ENCODE peak calls at places on chromosome 15, in four cellular contexts. O, X, A and H are unnamed samples.

GRCh38 chr15:44554934-44555723 is 18.2 kb downstream of the EIF3J start:
- DNase-seq in O (no peak), X (no peak), A (peak), H (no peak)

GRCh38 chr15:41490355-41490754 is 3.3 kb upstream of the ITPKA start:
- DNase-seq in O (peak), X (no peak), A (peak), H (no peak)

GRCh38 chr15:72163719-72164118 is 33.9 kb downstream of the GRAMD2A start:
- DNase-seq in O (no peak), X (no peak), A (no peak), H (no peak)

GRCh38 chr15:79089331-79089889 is 1.2 kb downstream of the RASGRF1 start:
- DNase-seq in O (no peak), X (peak), A (no peak), H (no peak)

GRCh38 chr15:74897300-74897701 is 7.5 kb downstream of the MPI start:
- DNase-seq in O (no peak), X (no peak), A (no peak), H (no peak)

GRCh38 chr15:78082106-78082742 is 4.7 kb upstream of the TBC1D2B start:
- DNase-seq in O (no peak), X (no peak), A (no peak), H (no peak)

GRCh38 chr15:69144530-69144929 is 15.9 kb upstream of the GLCE start:
- DNase-seq in O (no peak), X (no peak), A (no peak), H (no peak)

GRCh38 chr15:47185222-47185800 is 532.0 kb upstream of the SEMA6D start:
- DNase-seq in O (no peak), X (no peak), A (no peak), H (no peak)

GRCh38 chr15:98292442-98293240 is 332.1 kb downstream of the ARRDC4 start:
- DNase-seq in O (no peak), X (peak), A (no peak), H (no peak)

GRCh38 chr15:53416219-53416940 is 343.1 kb downstream of the WDR72 start:
- DNase-seq in O (no peak), X (no peak), A (no peak), H (no peak)

GRCh38 chr15:72006382-72006781 is 111.6 kb downstream of the MYO9A start:
- DNase-seq in O (no peak), X (no peak), A (no peak), H (no peak)

GRCh38 chr15:60652245-60652644 is 173.3 kb upstream of the ICE2 start:
- DNase-seq in O (no peak), X (no peak), A (no peak), H (no peak)

GRCh38 chr15:70830615-70831014 is 23.3 kb downstream of the LARP6 start:
- DNase-seq in O (no peak), X (no peak), A (no peak), H (no peak)

GRCh38 chr15:81073796-81074195 is 60.3 kb upstream of the CFAP161 start:
- DNase-seq in O (no peak), X (no peak), A (no peak), H (no peak)